ENCODE peak calls at places on chromosomes 7 and 10, in five cellular contexts. T is GM10248, V is caudate nucleus, Y is GDM1, F is NCI-H510A. R is an unnamed sample.

GRCh38 chr7:146242661-146243060 is 126.1 kb downstream of the CNTNAP2 start:
- DNase-seq in T (no peak), V (no peak), Y (no peak), F (no peak), R (no peak)

GRCh38 chr10:100519321-100520051 is at the start of gene SEC31B:
- DNase-seq in T (no peak), V (peak; percentile 11), Y (no peak), F (peak; percentile 38), R (no peak)

GRCh38 chr10:73888514-73888913 is 14.2 kb upstream of the CAMK2G start:
- DNase-seq in T (no peak), V (no peak), Y (no peak), F (no peak), R (no peak)

GRCh38 chr10:86857097-86857825 is 100.2 kb downstream of the MMRN2 start:
- DNase-seq in T (no peak), V (no peak), Y (no peak), F (no peak), R (no peak)

GRCh38 chr10:35274511-35275060 is 61.7 kb upstream of the CCNY start:
- DNase-seq in T (no peak), V (no peak), Y (no peak), F (no peak), R (no peak)

GRCh38 chr10:15782851-15783250 is 63.1 kb upstream of the ITGA8 start:
- DNase-seq in T (no peak), V (no peak), Y (no peak), F (no peak), R (no peak)

GRCh38 chr7:14717711-14718304 is 184.7 kb downstream of the DGKB start:
- DNase-seq in T (no peak), V (no peak), Y (no peak), F (no peak), R (peak; percentile 43)

GRCh38 chr10:132866601-132867381 is 75.6 kb downstream of the CFAP46 start:
- DNase-seq in T (no peak), V (no peak), Y (no peak), F (no peak), R (no peak)

GRCh38 chr7:148697256-148697841 is 1.4 kb upstream of the CUL1 start:
- DNase-seq in T (no peak), V (no peak), Y (no peak), F (no peak), R (peak; percentile 73)